ENCODE peak calls at places on chromosomes 2 and 18, in five cellular contexts. One of them, this sample, is unnamed.

GRCh38 chr2:177783835-177784448 is 288.6 kb downstream of the PDE11A start:
- DNase-seq in endothelial cell of umbilical vein: no peak
- DNase-seq in NCI-H1105 treated with DMSO at 0.1 percent for 48 hours: no peak
- DNase-seq in T1000: no peak
- DNase-seq in NCI-H526: no peak
- DNase-seq in this sample: no peak

GRCh38 chr2:99939135-99939534 is 203.3 kb downstream of the AFF3 start:
- DNase-seq in endothelial cell of umbilical vein: no peak
- DNase-seq in NCI-H1105 treated with DMSO at 0.1 percent for 48 hours: peak
- DNase-seq in T1000: no peak
- DNase-seq in NCI-H526: no peak
- DNase-seq in this sample: no peak

GRCh38 chr18:80244167-80244566 is 3.1 kb downstream of the PARD6G start:
- DNase-seq in endothelial cell of umbilical vein: no peak
- DNase-seq in NCI-H1105 treated with DMSO at 0.1 percent for 48 hours: no peak
- DNase-seq in T1000: no peak
- DNase-seq in NCI-H526: no peak
- DNase-seq in this sample: no peak

GRCh38 chr2:207467716-207468347 is 61.9 kb upstream of the CREB1 start:
- DNase-seq in endothelial cell of umbilical vein: no peak
- DNase-seq in NCI-H1105 treated with DMSO at 0.1 percent for 48 hours: no peak
- DNase-seq in T1000: no peak
- DNase-seq in NCI-H526: no peak
- DNase-seq in this sample: no peak

GRCh38 chr18:9683418-9684396 is 24.4 kb upstream of the RAB31 start:
- DNase-seq in endothelial cell of umbilical vein: peak
- DNase-seq in NCI-H1105 treated with DMSO at 0.1 percent for 48 hours: no peak
- DNase-seq in T1000: peak
- DNase-seq in NCI-H526: no peak
- DNase-seq in this sample: no peak

GRCh38 chr2:230130668-230131364 is 62.1 kb upstream of the SLC16A14 start:
- DNase-seq in endothelial cell of umbilical vein: peak
- DNase-seq in NCI-H1105 treated with DMSO at 0.1 percent for 48 hours: no peak
- DNase-seq in T1000: no peak
- DNase-seq in NCI-H526: no peak
- DNase-seq in this sample: peak

GRCh38 chr18:22311301-22311700 is 106.4 kb downstream of the CTAGE1 start:
- DNase-seq in endothelial cell of umbilical vein: peak
- DNase-seq in NCI-H1105 treated with DMSO at 0.1 percent for 48 hours: no peak
- DNase-seq in T1000: no peak
- DNase-seq in NCI-H526: no peak
- DNase-seq in this sample: no peak

GRCh38 chr2:8133331-8133730 is 548.5 kb upstream of the ID2 start:
- DNase-seq in endothelial cell of umbilical vein: no peak
- DNase-seq in NCI-H1105 treated with DMSO at 0.1 percent for 48 hours: no peak
- DNase-seq in T1000: no peak
- DNase-seq in NCI-H526: no peak
- DNase-seq in this sample: no peak

GRCh38 chr2:121283670-121284245 is 1.2 kb downstream of the TFCP2L1 start:
- DNase-seq in endothelial cell of umbilical vein: no peak
- DNase-seq in NCI-H1105 treated with DMSO at 0.1 percent for 48 hours: no peak
- DNase-seq in T1000: no peak
- DNase-seq in NCI-H526: no peak
- DNase-seq in this sample: no peak

GRCh38 chr2:104844813-104845551 is 8.9 kb upstream of the POU3F3 start:
- DNase-seq in endothelial cell of umbilical vein: no peak
- DNase-seq in NCI-H1105 treated with DMSO at 0.1 percent for 48 hours: peak
- DNase-seq in T1000: no peak
- DNase-seq in NCI-H526: peak
- DNase-seq in this sample: no peak

GRCh38 chr2:168427451-168427850 is 28.6 kb upstream of the CERS6 start:
- DNase-seq in endothelial cell of umbilical vein: no peak
- DNase-seq in NCI-H1105 treated with DMSO at 0.1 percent for 48 hours: no peak
- DNase-seq in T1000: no peak
- DNase-seq in NCI-H526: no peak
- DNase-seq in this sample: no peak

GRCh38 chr18:25223211-25223610 is 128.8 kb downstream of the ZNF521 start:
- DNase-seq in endothelial cell of umbilical vein: no peak
- DNase-seq in NCI-H1105 treated with DMSO at 0.1 percent for 48 hours: no peak
- DNase-seq in T1000: no peak
- DNase-seq in NCI-H526: no peak
- DNase-seq in this sample: no peak

GRCh38 chr2:38301340-38301968 is 75.6 kb downstream of the ATL2 start:
- DNase-seq in endothelial cell of umbilical vein: no peak
- DNase-seq in NCI-H1105 treated with DMSO at 0.1 percent for 48 hours: no peak
- DNase-seq in T1000: no peak
- DNase-seq in NCI-H526: no peak
- DNase-seq in this sample: no peak

GRCh38 chr2:193980599-193980998 is 1676.4 kb upstream of the SLC39A10 start:
- DNase-seq in endothelial cell of umbilical vein: no peak
- DNase-seq in NCI-H1105 treated with DMSO at 0.1 percent for 48 hours: no peak
- DNase-seq in T1000: no peak
- DNase-seq in NCI-H526: no peak
- DNase-seq in this sample: no peak

GRCh38 chr18:55880617-55881016 is 292.6 kb upstream of the TCF4 start:
- DNase-seq in endothelial cell of umbilical vein: no peak
- DNase-seq in NCI-H1105 treated with DMSO at 0.1 percent for 48 hours: no peak
- DNase-seq in T1000: no peak
- DNase-seq in NCI-H526: no peak
- DNase-seq in this sample: no peak

GRCh38 chr2:6788614-6789013 is 77.1 kb downstream of the CMPK2 start:
- DNase-seq in endothelial cell of umbilical vein: no peak
- DNase-seq in NCI-H1105 treated with DMSO at 0.1 percent for 48 hours: no peak
- DNase-seq in T1000: no peak
- DNase-seq in NCI-H526: no peak
- DNase-seq in this sample: no peak

GRCh38 chr18:11179959-11180519 is 30.7 kb upstream of the PIEZO2 start:
- DNase-seq in endothelial cell of umbilical vein: no peak
- DNase-seq in NCI-H1105 treated with DMSO at 0.1 percent for 48 hours: no peak
- DNase-seq in T1000: no peak
- DNase-seq in NCI-H526: no peak
- DNase-seq in this sample: no peak

GRCh38 chr2:231530099-231531085 is at the start of gene NMUR1:
- DNase-seq in endothelial cell of umbilical vein: peak
- DNase-seq in NCI-H1105 treated with DMSO at 0.1 percent for 48 hours: no peak
- DNase-seq in T1000: no peak
- DNase-seq in NCI-H526: peak
- DNase-seq in this sample: peak

GRCh38 chr18:76373297-76373696 is 121.7 kb downstream of the ZNF516 start:
- DNase-seq in endothelial cell of umbilical vein: no peak
- DNase-seq in NCI-H1105 treated with DMSO at 0.1 percent for 48 hours: no peak
- DNase-seq in T1000: no peak
- DNase-seq in NCI-H526: no peak
- DNase-seq in this sample: no peak

GRCh38 chr2:33443272-33443829 is 33.1 kb upstream of the RASGRP3 start:
- DNase-seq in endothelial cell of umbilical vein: no peak
- DNase-seq in NCI-H1105 treated with DMSO at 0.1 percent for 48 hours: no peak
- DNase-seq in T1000: no peak
- DNase-seq in NCI-H526: no peak
- DNase-seq in this sample: no peak

GRCh38 chr2:151302879-151303278 is 13.4 kb upstream of the NMI start:
- DNase-seq in endothelial cell of umbilical vein: peak
- DNase-seq in NCI-H1105 treated with DMSO at 0.1 percent for 48 hours: no peak
- DNase-seq in T1000: no peak
- DNase-seq in NCI-H526: no peak
- DNase-seq in this sample: no peak

GRCh38 chr2:235570256-235570655 is 76.4 kb downstream of the AGAP1 start:
- DNase-seq in endothelial cell of umbilical vein: no peak
- DNase-seq in NCI-H1105 treated with DMSO at 0.1 percent for 48 hours: no peak
- DNase-seq in T1000: no peak
- DNase-seq in NCI-H526: no peak
- DNase-seq in this sample: no peak

GRCh38 chr2:240469239-240469636 is 33.8 kb downstream of the GPC1 start:
- DNase-seq in endothelial cell of umbilical vein: no peak
- DNase-seq in NCI-H1105 treated with DMSO at 0.1 percent for 48 hours: no peak
- DNase-seq in T1000: no peak
- DNase-seq in NCI-H526: no peak
- DNase-seq in this sample: peak

GRCh38 chr2:173667415-173667814 is 297.8 kb downstream of the SP3 start:
- DNase-seq in endothelial cell of umbilical vein: no peak
- DNase-seq in NCI-H1105 treated with DMSO at 0.1 percent for 48 hours: no peak
- DNase-seq in T1000: no peak
- DNase-seq in NCI-H526: peak
- DNase-seq in this sample: no peak

GRCh38 chr2:14903709-14904374 is 271.3 kb downstream of the LRATD1 start:
- DNase-seq in endothelial cell of umbilical vein: no peak
- DNase-seq in NCI-H1105 treated with DMSO at 0.1 percent for 48 hours: peak
- DNase-seq in T1000: no peak
- DNase-seq in NCI-H526: peak
- DNase-seq in this sample: peak

GRCh38 chr2:20671736-20672080 is 4.8 kb downstream of the GDF7 start:
- DNase-seq in endothelial cell of umbilical vein: no peak
- DNase-seq in NCI-H1105 treated with DMSO at 0.1 percent for 48 hours: no peak
- DNase-seq in T1000: no peak
- DNase-seq in NCI-H526: no peak
- DNase-seq in this sample: no peak